ENCODE peak calls at places on chromosomes 3 and 15, in four cellular contexts. One of them, this sample, is unnamed.

GRCh38 chr15:38618242-38618925 is 53.8 kb upstream of the RASGRP1 start:
- DNase-seq in WTC11: no peak
- DNase-seq in HepG2: no peak
- DNase-seq in K562: no peak
- DNase-seq in this sample: no peak

GRCh38 chr3:125037498-125038150 is 18.2 kb downstream of the HEG1 start:
- DNase-seq in WTC11: no peak
- DNase-seq in HepG2: no peak
- DNase-seq in K562: no peak
- DNase-seq in this sample: no peak

GRCh38 chr3:133535971-133536634 is 37.4 kb upstream of the CDV3 start:
- DNase-seq in WTC11: no peak
- DNase-seq in HepG2: peak
- DNase-seq in K562: no peak
- DNase-seq in this sample: no peak

GRCh38 chr3:116661196-116661595 is 48.4 kb upstream of the TUSC7 start:
- DNase-seq in WTC11: no peak
- DNase-seq in HepG2: no peak
- DNase-seq in K562: no peak
- DNase-seq in this sample: no peak

GRCh38 chr15:56052389-56053045 is 59.1 kb upstream of the NEDD4 start:
- DNase-seq in WTC11: no peak
- DNase-seq in HepG2: peak
- DNase-seq in K562: peak
- DNase-seq in this sample: peak

GRCh38 chr3:99544819-99545281 is 93.5 kb upstream of the COL8A1 start:
- DNase-seq in WTC11: no peak
- DNase-seq in HepG2: no peak
- DNase-seq in K562: no peak
- DNase-seq in this sample: no peak

GRCh38 chr15:55909036-55909811 is 84.2 kb downstream of the NEDD4 start:
- DNase-seq in WTC11: no peak
- DNase-seq in HepG2: no peak
- DNase-seq in K562: no peak
- DNase-seq in this sample: no peak

GRCh38 chr15:29689724-29689986 is 132.6 kb downstream of the TJP1 start:
- DNase-seq in WTC11: no peak
- DNase-seq in HepG2: no peak
- DNase-seq in K562: no peak
- DNase-seq in this sample: no peak

GRCh38 chr3:168427830-168428471 is 332.2 kb upstream of the GOLIM4 start:
- DNase-seq in WTC11: no peak
- DNase-seq in HepG2: no peak
- DNase-seq in K562: no peak
- DNase-seq in this sample: no peak

GRCh38 chr3:136949708-136950107 is 8.1 kb upstream of the IL20RB start:
- DNase-seq in WTC11: no peak
- DNase-seq in HepG2: no peak
- DNase-seq in K562: no peak
- DNase-seq in this sample: no peak

GRCh38 chr15:31471731-31472430 is 145.2 kb downstream of the KLF13 start:
- DNase-seq in WTC11: no peak
- DNase-seq in HepG2: no peak
- DNase-seq in K562: no peak
- DNase-seq in this sample: no peak

GRCh38 chr15:31473384-31474058 is 146.9 kb downstream of the KLF13 start:
- DNase-seq in WTC11: no peak
- DNase-seq in HepG2: no peak
- DNase-seq in K562: no peak
- DNase-seq in this sample: no peak

GRCh38 chr15:31472636-31473383 is 146.2 kb downstream of the KLF13 start:
- DNase-seq in WTC11: no peak
- DNase-seq in HepG2: no peak
- DNase-seq in K562: no peak
- DNase-seq in this sample: no peak

GRCh38 chr15:31476411-31476810 is 149.8 kb downstream of the KLF13 start:
- DNase-seq in WTC11: no peak
- DNase-seq in HepG2: no peak
- DNase-seq in K562: no peak
- DNase-seq in this sample: no peak

DNA sequence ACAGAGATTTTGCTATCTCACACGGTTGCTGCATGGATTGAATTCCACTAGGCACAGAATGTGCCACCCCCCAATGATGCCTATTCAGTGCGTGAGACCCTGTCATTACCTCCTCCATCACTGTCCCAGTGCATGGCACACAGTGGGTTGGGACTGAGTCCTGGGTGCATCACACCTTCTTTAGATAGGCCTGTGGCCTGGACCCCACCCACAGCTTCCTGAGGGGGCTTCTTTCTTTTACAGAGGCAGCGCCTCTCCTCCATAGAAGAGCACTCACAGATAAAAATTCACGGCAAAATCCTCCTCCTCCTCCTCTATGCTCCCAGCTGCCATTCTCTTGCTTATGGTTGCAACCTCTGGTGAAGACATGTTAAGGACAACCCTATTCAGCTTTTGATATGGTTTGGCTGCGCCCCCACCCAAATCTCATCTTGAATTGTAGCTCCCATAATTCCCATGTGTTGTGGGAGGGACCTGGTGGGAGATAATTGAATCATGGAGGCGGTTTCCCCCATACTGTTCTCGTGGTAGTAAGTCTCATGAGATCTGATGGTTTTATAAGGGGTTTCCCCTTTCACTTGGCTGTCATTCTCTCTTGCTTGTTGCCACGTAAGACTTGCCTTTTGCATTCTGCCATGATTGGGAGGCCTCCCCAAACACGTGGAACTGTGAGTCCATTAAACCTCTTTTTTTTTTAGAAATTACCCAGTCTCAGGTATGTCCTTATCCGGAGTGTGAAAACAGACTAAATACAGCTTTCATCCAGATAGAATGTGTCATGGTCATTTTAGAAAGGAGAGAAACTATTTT is 147.6 kb downstream of the KLF13 start:
- DNase-seq in WTC11: no peak
- DNase-seq in HepG2: no peak
- DNase-seq in K562: no peak
- DNase-seq in this sample: no peak
- TF ChIP-seq ELF4 in WTC11: no peak
- TF ChIP-seq ELF4 in HepG2: no peak
- TF ChIP-seq ELF4 in K562: no peak
- TF ChIP-seq ELF4 in this sample: no peak

GRCh38 chr15:32885711-32886110 is 167.9 kb downstream of the GREM1 start:
- DNase-seq in WTC11: no peak
- DNase-seq in HepG2: no peak
- DNase-seq in K562: no peak
- DNase-seq in this sample: no peak

GRCh38 chr15:32887090-32887489 is 169.3 kb downstream of the GREM1 start:
- DNase-seq in WTC11: no peak
- DNase-seq in HepG2: no peak
- DNase-seq in K562: no peak
- DNase-seq in this sample: no peak

GRCh38 chr15:32889189-32889588 is 171.4 kb downstream of the GREM1 start:
- DNase-seq in WTC11: no peak
- DNase-seq in HepG2: no peak
- DNase-seq in K562: no peak
- DNase-seq in this sample: no peak

GRCh38 chr15:32886441-32886840 is 168.6 kb downstream of the GREM1 start:
- DNase-seq in WTC11: no peak
- DNase-seq in HepG2: no peak
- DNase-seq in K562: no peak
- DNase-seq in this sample: no peak

GRCh38 chr15:32888221-32888761 is 170.5 kb downstream of the GREM1 start:
- DNase-seq in WTC11: no peak
- DNase-seq in HepG2: no peak
- DNase-seq in K562: no peak
- DNase-seq in this sample: no peak
- TF ChIP-seq ELF4 in WTC11: no peak
- TF ChIP-seq ELF4 in HepG2: no peak
- TF ChIP-seq ELF4 in K562: no peak
- TF ChIP-seq ELF4 in this sample: no peak

GRCh38 chr3:37943631-37944242 is 46.8 kb upstream of the VILL start:
- DNase-seq in WTC11: no peak
- DNase-seq in HepG2: no peak
- DNase-seq in K562: no peak
- DNase-seq in this sample: no peak
- TF ChIP-seq ELF4 in WTC11: no peak
- TF ChIP-seq ELF4 in HepG2: no peak
- TF ChIP-seq ELF4 in K562: no peak
- TF ChIP-seq ELF4 in this sample: no peak

GRCh38 chr15:92519709-92520108 is 126.0 kb downstream of the ST8SIA2 start:
- DNase-seq in WTC11: no peak
- DNase-seq in HepG2: no peak
- DNase-seq in K562: no peak
- DNase-seq in this sample: no peak

GRCh38 chr15:92524161-92524560 is 130.5 kb downstream of the ST8SIA2 start:
- DNase-seq in WTC11: no peak
- DNase-seq in HepG2: no peak
- DNase-seq in K562: no peak
- DNase-seq in this sample: no peak

GRCh38 chr15:92523176-92523575 is 129.5 kb downstream of the ST8SIA2 start:
- DNase-seq in WTC11: no peak
- DNase-seq in HepG2: no peak
- DNase-seq in K562: no peak
- DNase-seq in this sample: no peak

GRCh38 chr15:92520914-92521623 is 127.4 kb downstream of the ST8SIA2 start:
- DNase-seq in WTC11: no peak
- DNase-seq in HepG2: no peak
- DNase-seq in K562: no peak
- DNase-seq in this sample: no peak

GRCh38 chr15:92521624-92522008 is 127.9 kb downstream of the ST8SIA2 start:
- DNase-seq in WTC11: peak
- DNase-seq in HepG2: peak
- DNase-seq in K562: peak
- DNase-seq in this sample: peak
- TF ChIP-seq ELF4 in WTC11: no peak
- TF ChIP-seq ELF4 in HepG2: no peak
- TF ChIP-seq ELF4 in K562: no peak
- TF ChIP-seq ELF4 in this sample: no peak

GRCh38 chr15:75713338-75713895 is 769 bp upstream of the CSPG4 start:
- DNase-seq in WTC11: peak
- DNase-seq in HepG2: no peak
- DNase-seq in K562: peak
- DNase-seq in this sample: peak
- TF ChIP-seq ELF4 in WTC11: no peak
- TF ChIP-seq ELF4 in HepG2: no peak
- TF ChIP-seq ELF4 in K562: no peak
- TF ChIP-seq ELF4 in this sample: no peak

GRCh38 chr15:91413142-91413541 is 313.1 kb downstream of the SV2B start:
- DNase-seq in WTC11: no peak
- DNase-seq in HepG2: no peak
- DNase-seq in K562: no peak
- DNase-seq in this sample: no peak
- TF ChIP-seq ELF4 in WTC11: no peak
- TF ChIP-seq ELF4 in HepG2: no peak
- TF ChIP-seq ELF4 in K562: no peak
- TF ChIP-seq ELF4 in this sample: no peak

GRCh38 chr15:88625943-88626741 is 5.0 kb downstream of the AEN start:
- DNase-seq in WTC11: no peak
- DNase-seq in HepG2: no peak
- DNase-seq in K562: no peak
- DNase-seq in this sample: no peak

GRCh38 chr15:88628018-88628673 is 7.0 kb downstream of the AEN start:
- DNase-seq in WTC11: no peak
- DNase-seq in HepG2: no peak
- DNase-seq in K562: no peak
- DNase-seq in this sample: no peak

GRCh38 chr15:88624971-88625290 is 3.8 kb downstream of the AEN start:
- DNase-seq in WTC11: no peak
- DNase-seq in HepG2: no peak
- DNase-seq in K562: no peak
- DNase-seq in this sample: no peak

GRCh38 chr15:88629071-88629470 is 7.9 kb downstream of the AEN start:
- DNase-seq in WTC11: no peak
- DNase-seq in HepG2: no peak
- DNase-seq in K562: no peak
- DNase-seq in this sample: no peak

DNA sequence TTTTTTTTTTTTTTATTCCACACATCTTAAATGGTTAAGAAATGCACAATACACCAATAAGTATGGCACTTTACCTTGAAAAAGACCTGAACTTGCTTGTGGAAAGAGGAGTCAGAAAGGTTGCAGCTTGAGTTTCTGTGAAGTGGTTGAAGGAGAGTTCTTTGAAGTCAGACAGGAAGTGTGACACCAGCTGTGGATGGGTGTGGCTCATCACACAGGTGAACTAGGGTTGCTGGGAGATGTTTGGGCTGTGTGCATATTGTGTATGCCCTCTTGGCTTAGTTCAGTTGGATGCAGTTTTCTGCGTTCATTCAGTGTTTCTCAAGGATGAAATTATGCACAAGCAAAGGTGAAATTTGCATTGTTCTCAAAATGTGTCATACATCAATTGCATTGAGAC is 6.3 kb downstream of the AEN start:
- DNase-seq in WTC11: no peak
- DNase-seq in HepG2: no peak
- DNase-seq in K562: no peak
- DNase-seq in this sample: no peak
- TF ChIP-seq ELF4 in WTC11: no peak
- TF ChIP-seq ELF4 in HepG2: no peak
- TF ChIP-seq ELF4 in K562: no peak
- TF ChIP-seq ELF4 in this sample: no peak

GRCh38 chr3:139718415-139718814 is 40.6 kb upstream of the NMNAT3 start:
- DNase-seq in WTC11: peak
- DNase-seq in HepG2: peak
- DNase-seq in K562: peak
- DNase-seq in this sample: peak
- TF ChIP-seq ELF4 in WTC11: no peak
- TF ChIP-seq ELF4 in HepG2: no peak
- TF ChIP-seq ELF4 in K562: no peak
- TF ChIP-seq ELF4 in this sample: no peak

DNA sequence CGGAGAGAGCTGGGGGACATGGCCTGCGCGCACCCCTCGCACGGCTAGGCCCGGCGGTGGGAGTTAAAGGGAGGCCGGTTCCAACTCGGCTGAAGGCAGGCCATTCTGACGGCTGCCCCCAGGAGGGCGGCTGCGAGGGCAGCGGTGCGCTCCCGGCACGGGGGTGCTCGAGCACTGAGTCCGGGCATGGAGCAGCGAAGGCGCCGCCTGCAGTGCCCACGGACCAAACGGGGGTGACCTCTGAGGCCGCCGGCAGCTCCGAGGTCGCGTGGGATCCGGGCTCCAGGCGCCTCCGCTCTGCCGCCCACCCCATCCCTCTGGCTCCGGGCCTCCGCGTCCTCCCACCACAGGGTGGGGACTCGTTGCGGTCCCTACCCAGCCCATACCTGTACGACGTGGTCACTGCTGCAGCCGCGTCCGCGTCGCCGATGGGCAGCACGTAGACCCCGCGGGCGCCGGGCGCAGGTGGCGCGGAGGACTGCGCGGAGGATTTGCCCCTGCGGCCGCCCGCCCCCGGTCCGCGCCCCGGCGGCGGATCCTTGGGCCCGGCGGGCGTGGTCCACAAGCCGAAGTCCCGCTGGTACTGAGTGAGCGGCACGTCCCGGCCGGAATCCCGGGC is 507 bp downstream of the MAP6D1 start:
- DNase-seq in WTC11: peak
- DNase-seq in HepG2: no peak
- DNase-seq in K562: no peak
- DNase-seq in this sample: peak
- TF ChIP-seq ELF4 in WTC11: peak
- TF ChIP-seq ELF4 in HepG2: no peak
- TF ChIP-seq ELF4 in K562: no peak
- TF ChIP-seq ELF4 in this sample: no peak

This sample was measured in HEK293T.